ENCODE peak calls at places on chromosomes 6 and 20, in four cellular contexts. One of them, this sample, is unnamed.

GRCh38 chr20:9147553-9148024 is 78.7 kb downstream of the PLCB4 start:
- DNase-seq in astrocyte of the spinal cord: peak; percentile 17
- DNase-seq in breast epithelium: no peak
- DNase-seq in BJ: no peak
- DNase-seq in this sample: peak; percentile 14

GRCh38 chr20:53569606-53570307 is 23.9 kb downstream of the ZNF217 start:
- DNase-seq in astrocyte of the spinal cord: no peak
- DNase-seq in breast epithelium: peak; percentile 10
- DNase-seq in BJ: no peak
- DNase-seq in this sample: no peak

GRCh38 chr6:46676604-46677313 is 10.9 kb upstream of the TDRD6 start:
- DNase-seq in astrocyte of the spinal cord: no peak
- DNase-seq in BJ: no peak
- DNase-seq in breast epithelium: no peak
- DNase-seq in this sample: no peak

GRCh38 chr6:131641554-131641953 is 4.5 kb downstream of the ENPP3 start:
- DNase-seq in astrocyte of the spinal cord: no peak
- DNase-seq in BJ: no peak
- DNase-seq in breast epithelium: no peak
- DNase-seq in this sample: no peak

GRCh38 chr6:98657764-98658163 is 176.6 kb upstream of the POU3F2 start:
- DNase-seq in astrocyte of the spinal cord: peak; percentile 70
- DNase-seq in breast epithelium: no peak
- DNase-seq in BJ: no peak
- DNase-seq in this sample: peak; percentile 33

GRCh38 chr6:142474446-142475289 is 172.9 kb downstream of the ADGRG6 start:
- DNase-seq in astrocyte of the spinal cord: peak; percentile 69
- DNase-seq in BJ: no peak
- DNase-seq in breast epithelium: no peak
- DNase-seq in this sample: peak; percentile 73

GRCh38 chr20:50014570-50015562 is 32.1 kb downstream of the SNAI1 start:
- DNase-seq in breast epithelium: no peak
- DNase-seq in BJ: no peak
- DNase-seq in astrocyte of the spinal cord: no peak
- DNase-seq in this sample: no peak

GRCh38 chr6:148701393-148701774 is 45.4 kb upstream of the UST start:
- DNase-seq in breast epithelium: no peak
- DNase-seq in BJ: no peak
- DNase-seq in astrocyte of the spinal cord: no peak
- DNase-seq in this sample: no peak

GRCh38 chr20:57409316-57409671 is 18.1 kb downstream of the RBM38 start:
- DNase-seq in breast epithelium: no peak
- DNase-seq in astrocyte of the spinal cord: no peak
- DNase-seq in BJ: no peak
- DNase-seq in this sample: no peak

GRCh38 chr20:18977441-18977840 is 163.9 kb downstream of the SCP2D1 start:
- DNase-seq in breast epithelium: no peak
- DNase-seq in BJ: no peak
- DNase-seq in astrocyte of the spinal cord: no peak
- DNase-seq in this sample: no peak

GRCh38 chr6:103893082-103893481 is 966.6 kb downstream of the HACE1 start:
- DNase-seq in astrocyte of the spinal cord: peak; percentile 40
- DNase-seq in breast epithelium: no peak
- DNase-seq in BJ: no peak
- DNase-seq in this sample: peak; percentile 3

GRCh38 chr20:57397693-57398108 is 6.5 kb downstream of the RBM38 start:
- DNase-seq in astrocyte of the spinal cord: no peak
- DNase-seq in BJ: no peak
- DNase-seq in breast epithelium: no peak
- DNase-seq in this sample: no peak

GRCh38 chr20:25077610-25078169 is 4.3 kb downstream of the VSX1 start:
- DNase-seq in astrocyte of the spinal cord: no peak
- DNase-seq in BJ: no peak
- DNase-seq in breast epithelium: no peak
- DNase-seq in this sample: peak; percentile 38

GRCh38 chr6:38184780-38185080 is 365.2 kb downstream of the ZFAND3 start:
- DNase-seq in astrocyte of the spinal cord: no peak
- DNase-seq in BJ: no peak
- DNase-seq in breast epithelium: no peak
- DNase-seq in this sample: no peak

GRCh38 chr6:15754035-15754705 is 91.3 kb upstream of the DTNBP1 start:
- DNase-seq in BJ: no peak
- DNase-seq in breast epithelium: no peak
- DNase-seq in astrocyte of the spinal cord: peak; percentile 40
- DNase-seq in this sample: peak; percentile 24

GRCh38 chr20:53927990-53928389 is 142.4 kb downstream of the BCAS1 start:
- DNase-seq in BJ: no peak
- DNase-seq in breast epithelium: no peak
- DNase-seq in astrocyte of the spinal cord: no peak
- DNase-seq in this sample: no peak

GRCh38 chr20:63534831-63535651 is 2.1 kb downstream of the PTK6 start:
- DNase-seq in breast epithelium: no peak
- DNase-seq in BJ: no peak
- DNase-seq in astrocyte of the spinal cord: no peak
- DNase-seq in this sample: no peak

GRCh38 chr6:28134716-28135115 is 7.0 kb upstream of the ZKSCAN8 start:
- DNase-seq in breast epithelium: no peak
- DNase-seq in BJ: no peak
- DNase-seq in astrocyte of the spinal cord: no peak
- DNase-seq in this sample: no peak

GRCh38 chr6:35359744-35360348 is 17.5 kb downstream of the PPARD start:
- DNase-seq in astrocyte of the spinal cord: peak; percentile 98
- DNase-seq in breast epithelium: no peak
- DNase-seq in BJ: no peak
- DNase-seq in this sample: peak; percentile 61

GRCh38 chr20:50169329-50169823 is 15.9 kb upstream of the PEDS1 start:
- DNase-seq in astrocyte of the spinal cord: peak; percentile 81
- DNase-seq in BJ: no peak
- DNase-seq in breast epithelium: peak; percentile 61
- DNase-seq in this sample: peak; percentile 83

GRCh38 chr6:5036309-5036708 is 32.5 kb upstream of the RPP40 start:
- DNase-seq in astrocyte of the spinal cord: peak; percentile 29
- DNase-seq in BJ: no peak
- DNase-seq in breast epithelium: no peak
- DNase-seq in this sample: peak; percentile 31

GRCh38 chr6:110338820-110339470 is 19.2 kb downstream of the METTL24 start:
- DNase-seq in BJ: no peak
- DNase-seq in breast epithelium: no peak
- DNase-seq in astrocyte of the spinal cord: no peak
- DNase-seq in this sample: no peak

GRCh38 chr6:110345025-110345424 is 13.1 kb downstream of the METTL24 start:
- DNase-seq in astrocyte of the spinal cord: no peak
- DNase-seq in BJ: no peak
- DNase-seq in breast epithelium: no peak
- DNase-seq in this sample: no peak

GRCh38 chr6:110340566-110340965 is 17.6 kb downstream of the METTL24 start:
- DNase-seq in breast epithelium: no peak
- DNase-seq in astrocyte of the spinal cord: no peak
- DNase-seq in BJ: no peak
- DNase-seq in this sample: no peak

GRCh38 chr6:110342759-110343158 is 15.4 kb downstream of the METTL24 start:
- DNase-seq in astrocyte of the spinal cord: no peak
- DNase-seq in breast epithelium: no peak
- DNase-seq in BJ: no peak
- DNase-seq in this sample: no peak

DNA sequence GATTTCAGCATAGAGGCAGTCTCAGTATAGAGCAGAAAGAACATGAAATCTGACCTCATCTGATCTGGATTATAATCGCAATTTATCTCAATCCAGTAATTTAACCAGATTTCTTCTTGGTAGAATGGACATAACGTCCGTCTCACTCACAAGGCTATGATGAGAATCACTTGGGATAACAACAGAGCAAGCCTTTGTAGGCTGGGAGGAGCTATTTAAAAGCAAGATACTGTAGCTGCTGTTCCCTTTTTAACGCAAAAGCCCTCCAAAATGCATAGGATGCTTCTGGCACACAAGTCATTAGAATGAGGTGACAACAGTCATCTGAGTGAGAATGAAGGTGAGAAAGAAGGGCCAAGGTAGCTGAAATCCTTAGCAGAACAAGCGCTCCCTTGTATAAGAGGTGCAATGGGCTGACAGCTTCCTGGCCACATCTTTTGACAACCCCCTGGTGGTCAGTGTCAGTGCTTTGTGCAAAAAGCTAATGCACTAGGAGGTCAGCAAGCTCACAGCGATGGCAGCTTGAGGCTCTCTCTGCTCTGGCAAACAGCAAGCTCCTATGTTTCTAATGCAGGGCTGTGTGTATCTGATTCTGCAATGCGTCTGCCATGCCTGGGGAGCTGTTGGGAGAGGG is 16.4 kb downstream of the METTL24 start:
- DNase-seq in astrocyte of the spinal cord: no peak
- DNase-seq in breast epithelium: no peak
- DNase-seq in BJ: no peak
- DNase-seq in this sample: peak; percentile 52
- TF ChIP-seq CTCF in astrocyte of the spinal cord: peak; percentile 34
- TF ChIP-seq CTCF in breast epithelium: no peak
- TF ChIP-seq CTCF in BJ: peak; percentile 56
- TF ChIP-seq CTCF in this sample: peak; percentile 76

GRCh38 chr6:44341095-44341890 is 1.2 kb upstream of the SPATS1 start:
- DNase-seq in astrocyte of the spinal cord: no peak
- DNase-seq in BJ: no peak
- DNase-seq in breast epithelium: no peak
- DNase-seq in this sample: no peak
- H3K4me3 ChIP-seq in astrocyte of the spinal cord: no peak overlapping the region
- H3K4me3 ChIP-seq in BJ: no peak overlapping the region
- H3K4me3 ChIP-seq in breast epithelium: no peak overlapping the region
- H3K4me3 ChIP-seq in this sample: no peak overlapping the region

GRCh38 chr6:161150566-161150965 is 123.3 kb downstream of the AGPAT4 start:
- DNase-seq in astrocyte of the spinal cord: no peak
- DNase-seq in BJ: no peak
- DNase-seq in breast epithelium: no peak
- DNase-seq in this sample: no peak
- TF ChIP-seq CTCF in astrocyte of the spinal cord: no peak
- TF ChIP-seq CTCF in BJ: no peak
- TF ChIP-seq CTCF in breast epithelium: no peak
- TF ChIP-seq CTCF in this sample: no peak

GRCh38 chr6:153957409-153957808 is 81.6 kb upstream of the OPRM1 start:
- DNase-seq in breast epithelium: no peak
- DNase-seq in BJ: no peak
- DNase-seq in astrocyte of the spinal cord: no peak
- DNase-seq in this sample: no peak
- H3K4me3 ChIP-seq in breast epithelium: no peak overlapping the region
- H3K4me3 ChIP-seq in BJ: no peak overlapping the region
- H3K4me3 ChIP-seq in astrocyte of the spinal cord: no peak overlapping the region
- H3K4me3 ChIP-seq in this sample: no peak overlapping the region

GRCh38 chr6:92779758-92780157 is 639.6 kb downstream of the EPHA7 start:
- DNase-seq in BJ: no peak
- DNase-seq in breast epithelium: no peak
- DNase-seq in astrocyte of the spinal cord: peak; percentile 79
- DNase-seq in this sample: peak; percentile 35

GRCh38 chr6:92777146-92777740 is 642.1 kb downstream of the EPHA7 start:
- DNase-seq in BJ: no peak
- DNase-seq in astrocyte of the spinal cord: peak; percentile 53
- DNase-seq in breast epithelium: no peak
- DNase-seq in this sample: peak; percentile 45
- TF ChIP-seq CTCF in BJ: no peak
- TF ChIP-seq CTCF in astrocyte of the spinal cord: peak; percentile 69
- TF ChIP-seq CTCF in breast epithelium: no peak
- TF ChIP-seq CTCF in this sample: peak; percentile 65

GRCh38 chr6:85465762-85466161 is 15.9 kb downstream of the NT5E start:
- DNase-seq in BJ: no peak
- DNase-seq in astrocyte of the spinal cord: no peak
- DNase-seq in breast epithelium: no peak
- DNase-seq in this sample: peak; percentile 42
- H3K4me3 ChIP-seq in BJ: no peak overlapping the region
- H3K4me3 ChIP-seq in astrocyte of the spinal cord: no peak overlapping the region
- H3K4me3 ChIP-seq in breast epithelium: no peak overlapping the region
- H3K4me3 ChIP-seq in this sample: no peak overlapping the region

GRCh38 chr20:3901028-3901746 is 12.0 kb downstream of the PANK2 start:
- DNase-seq in astrocyte of the spinal cord: no peak
- DNase-seq in BJ: no peak
- DNase-seq in breast epithelium: no peak
- DNase-seq in this sample: peak; percentile 59

GRCh38 chr20:3902041-3902440 is 12.9 kb downstream of the PANK2 start:
- DNase-seq in breast epithelium: no peak
- DNase-seq in BJ: no peak
- DNase-seq in astrocyte of the spinal cord: no peak
- DNase-seq in this sample: no peak

GRCh38 chr20:3902446-3902845 is 13.3 kb downstream of the PANK2 start:
- DNase-seq in breast epithelium: no peak
- DNase-seq in BJ: no peak
- DNase-seq in astrocyte of the spinal cord: no peak
- DNase-seq in this sample: no peak

GRCh38 chr20:3904224-3904623 is 15.0 kb downstream of the PANK2 start:
- DNase-seq in breast epithelium: no peak
- DNase-seq in astrocyte of the spinal cord: no peak
- DNase-seq in BJ: no peak
- DNase-seq in this sample: no peak

GRCh38 chr20:3904857-3905256 is 15.7 kb downstream of the PANK2 start:
- DNase-seq in astrocyte of the spinal cord: no peak
- DNase-seq in BJ: no peak
- DNase-seq in breast epithelium: no peak
- DNase-seq in this sample: no peak
- TF ChIP-seq CTCF in astrocyte of the spinal cord: no peak
- TF ChIP-seq CTCF in BJ: no peak
- TF ChIP-seq CTCF in breast epithelium: no peak
- TF ChIP-seq CTCF in this sample: no peak

GRCh38 chr6:7591770-7592169 is 1.8 kb downstream of the SNRNP48 start:
- DNase-seq in breast epithelium: no peak
- DNase-seq in astrocyte of the spinal cord: no peak
- DNase-seq in BJ: no peak
- DNase-seq in this sample: no peak
- H3K4me3 ChIP-seq in breast epithelium: no peak overlapping the region
- H3K4me3 ChIP-seq in astrocyte of the spinal cord: no peak overlapping the region
- H3K4me3 ChIP-seq in BJ: no peak overlapping the region
- H3K4me3 ChIP-seq in this sample: peak overlapping the region; percentile 92

DNA sequence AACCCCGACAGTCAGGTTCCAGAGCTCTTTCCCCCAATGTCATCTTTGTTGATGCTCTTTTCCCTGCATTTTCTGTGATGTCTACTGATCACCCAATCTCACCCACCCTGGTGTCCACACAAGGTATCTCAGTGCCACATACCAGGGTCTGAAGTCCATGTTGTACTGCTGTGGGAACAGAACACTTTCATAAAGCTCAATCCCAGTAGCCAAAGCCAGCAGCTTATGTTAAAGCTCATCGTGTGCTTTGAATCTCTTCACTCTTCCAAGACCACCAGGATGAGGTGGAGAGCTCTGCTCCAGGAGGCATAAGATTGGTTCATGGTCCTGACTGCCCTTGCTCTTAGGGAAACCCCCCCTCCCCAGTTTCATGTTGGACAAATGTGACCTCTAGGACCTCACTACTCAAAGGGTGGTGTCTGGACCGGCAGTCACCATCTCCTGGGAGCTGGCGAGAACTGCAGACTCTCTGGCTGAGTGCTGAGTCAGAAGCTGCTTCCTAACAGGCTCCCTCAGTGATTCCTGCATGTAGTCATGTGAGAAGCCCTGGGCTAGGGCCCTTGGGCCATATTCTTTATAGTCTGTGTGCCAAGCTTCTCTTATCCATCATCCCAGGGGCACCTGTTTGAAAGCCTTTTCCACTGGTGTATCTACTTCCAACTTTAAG is 13.4 kb upstream of the CPNE5 start:
- DNase-seq in BJ: no peak
- DNase-seq in astrocyte of the spinal cord: peak; percentile 60
- DNase-seq in breast epithelium: no peak
- DNase-seq in this sample: peak; percentile 68
- TF ChIP-seq CTCF in BJ: peak; percentile 16
- TF ChIP-seq CTCF in astrocyte of the spinal cord: peak; percentile 18
- TF ChIP-seq CTCF in breast epithelium: no peak
- TF ChIP-seq CTCF in this sample: no peak

GRCh38 chr6:41027251-41027650 is 11.8 kb downstream of the UNC5CL start:
- DNase-seq in astrocyte of the spinal cord: no peak
- DNase-seq in BJ: no peak
- DNase-seq in breast epithelium: no peak
- DNase-seq in this sample: no peak
- H3K4me3 ChIP-seq in astrocyte of the spinal cord: peak overlapping the region; percentile 40
- H3K4me3 ChIP-seq in BJ: no peak overlapping the region
- H3K4me3 ChIP-seq in breast epithelium: peak overlapping the region; percentile 70
- H3K4me3 ChIP-seq in this sample: peak overlapping the region; percentile 53

This sample was measured in fibroblast of villous mesenchyme.